ENCODE peak calls at places on chromosomes 6 and 20, in nine cellular contexts. One of them, this sample, is unnamed.

GRCh38 chr6:166929534-166930189 is 26.7 kb downstream of the RNASET2 start:
- DNase-seq in ascending aorta: no peak
- DNase-seq in PC-3: peak; percentile 14
- DNase-seq in OCI-LY7: peak; percentile 27
- DNase-seq in neural progenitor cell: no peak
- DNase-seq in sigmoid colon: no peak
- DNase-seq in tibial nerve: no peak
- DNase-seq in mammary epithelial cell: no peak
- DNase-seq in cardiac muscle cell: no peak
- DNase-seq in this sample: no peak

GRCh38 chr6:64280569-64280968 is 645.0 kb downstream of the PHF3 start:
- DNase-seq in OCI-LY7: no peak
- DNase-seq in PC-3: peak; percentile 71
- DNase-seq in cardiac muscle cell: peak; percentile 53
- DNase-seq in mammary epithelial cell: no peak
- DNase-seq in ascending aorta: no peak
- DNase-seq in tibial nerve: no peak
- DNase-seq in sigmoid colon: no peak
- DNase-seq in neural progenitor cell: peak; percentile 57
- DNase-seq in this sample: no peak

GRCh38 chr6:4928426-4928825 is 75.4 kb downstream of the RPP40 start:
- DNase-seq in neural progenitor cell: no peak
- DNase-seq in OCI-LY7: no peak
- DNase-seq in cardiac muscle cell: no peak
- DNase-seq in tibial nerve: no peak
- DNase-seq in PC-3: peak; percentile 31
- DNase-seq in ascending aorta: no peak
- DNase-seq in mammary epithelial cell: peak; percentile 37
- DNase-seq in sigmoid colon: no peak
- DNase-seq in this sample: no peak

GRCh38 chr6:50829898-50830439 is 11.3 kb downstream of the TFAP2B start:
- DNase-seq in ascending aorta: no peak
- DNase-seq in neural progenitor cell: peak; percentile 1
- DNase-seq in tibial nerve: no peak
- DNase-seq in OCI-LY7: no peak
- DNase-seq in cardiac muscle cell: no peak
- DNase-seq in sigmoid colon: no peak
- DNase-seq in PC-3: peak; percentile 10
- DNase-seq in mammary epithelial cell: no peak
- DNase-seq in this sample: no peak

GRCh38 chr20:33664762-33665144 is 2.0 kb upstream of the ACTL10 start:
- DNase-seq in cardiac muscle cell: no peak
- DNase-seq in PC-3: no peak
- DNase-seq in sigmoid colon: no peak
- DNase-seq in OCI-LY7: no peak
- DNase-seq in neural progenitor cell: no peak
- DNase-seq in mammary epithelial cell: no peak
- DNase-seq in tibial nerve: no peak
- DNase-seq in ascending aorta: no peak
- DNase-seq in this sample: no peak

GRCh38 chr6:11654876-11655275 is 117.3 kb downstream of the TMEM170B start:
- DNase-seq in tibial nerve: no peak
- DNase-seq in cardiac muscle cell: no peak
- DNase-seq in neural progenitor cell: no peak
- DNase-seq in OCI-LY7: no peak
- DNase-seq in sigmoid colon: no peak
- DNase-seq in ascending aorta: no peak
- DNase-seq in PC-3: no peak
- DNase-seq in mammary epithelial cell: no peak
- DNase-seq in this sample: no peak

GRCh38 chr6:133955136-133955576 is 2.1 kb downstream of the TBPL1 start:
- DNase-seq in OCI-LY7: no peak
- DNase-seq in sigmoid colon: no peak
- DNase-seq in mammary epithelial cell: no peak
- DNase-seq in ascending aorta: no peak
- DNase-seq in neural progenitor cell: no peak
- DNase-seq in tibial nerve: no peak
- DNase-seq in cardiac muscle cell: no peak
- DNase-seq in PC-3: no peak
- DNase-seq in this sample: no peak

GRCh38 chr20:57838670-57839142 is 128.9 kb upstream of the PMEPA1 start:
- DNase-seq in cardiac muscle cell: peak; percentile 18
- DNase-seq in tibial nerve: no peak
- DNase-seq in neural progenitor cell: no peak
- DNase-seq in ascending aorta: no peak
- DNase-seq in mammary epithelial cell: no peak
- DNase-seq in OCI-LY7: no peak
- DNase-seq in PC-3: no peak
- DNase-seq in sigmoid colon: no peak
- DNase-seq in this sample: no peak

GRCh38 chr6:22025468-22026159 is 271.2 kb downstream of the PRL start:
- DNase-seq in sigmoid colon: no peak
- DNase-seq in neural progenitor cell: peak; percentile 87
- DNase-seq in PC-3: peak; percentile 30
- DNase-seq in OCI-LY7: peak; percentile 40
- DNase-seq in ascending aorta: no peak
- DNase-seq in cardiac muscle cell: peak; percentile 21
- DNase-seq in tibial nerve: no peak
- DNase-seq in mammary epithelial cell: peak; percentile 46
- DNase-seq in this sample: no peak

GRCh38 chr6:22026160-22026678 is 270.6 kb downstream of the PRL start:
- DNase-seq in tibial nerve: no peak
- DNase-seq in PC-3: no peak
- DNase-seq in sigmoid colon: no peak
- DNase-seq in OCI-LY7: no peak
- DNase-seq in mammary epithelial cell: no peak
- DNase-seq in cardiac muscle cell: no peak
- DNase-seq in ascending aorta: no peak
- DNase-seq in neural progenitor cell: no peak
- DNase-seq in this sample: no peak

GRCh38 chr6:22028403-22028802 is 268.4 kb downstream of the PRL start:
- DNase-seq in cardiac muscle cell: no peak
- DNase-seq in sigmoid colon: no peak
- DNase-seq in tibial nerve: no peak
- DNase-seq in PC-3: no peak
- DNase-seq in ascending aorta: no peak
- DNase-seq in mammary epithelial cell: no peak
- DNase-seq in neural progenitor cell: no peak
- DNase-seq in OCI-LY7: peak; percentile 15
- DNase-seq in this sample: no peak

GRCh38 chr6:22029169-22029568 is 267.7 kb downstream of the PRL start:
- DNase-seq in ascending aorta: no peak
- DNase-seq in OCI-LY7: no peak
- DNase-seq in sigmoid colon: no peak
- DNase-seq in PC-3: no peak
- DNase-seq in cardiac muscle cell: no peak
- DNase-seq in mammary epithelial cell: no peak
- DNase-seq in neural progenitor cell: no peak
- DNase-seq in tibial nerve: no peak
- DNase-seq in this sample: no peak

DNA sequence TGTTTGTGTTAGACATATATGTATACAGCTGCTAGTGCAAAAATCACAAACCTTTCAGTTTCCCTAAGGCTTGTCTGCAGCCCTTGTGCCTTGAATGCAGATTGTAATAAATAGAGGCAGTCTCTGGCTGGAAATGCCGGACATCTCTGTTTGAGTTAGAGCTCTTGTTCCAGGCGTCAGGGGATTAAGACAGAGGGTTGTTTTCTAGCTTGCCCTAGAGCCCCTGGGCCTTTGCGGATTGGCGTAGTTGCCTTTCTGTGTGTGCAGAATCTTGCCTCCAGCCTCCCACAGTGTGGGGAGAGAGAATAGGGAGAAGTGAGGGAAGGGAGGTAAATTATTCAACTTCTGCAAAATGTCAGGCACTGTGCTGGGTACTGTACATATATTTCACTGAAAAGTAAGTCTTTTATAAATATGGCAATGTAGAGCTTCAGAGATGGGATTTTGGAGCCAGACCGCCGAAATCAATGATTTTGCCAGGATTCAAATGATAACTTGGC is 269.6 kb downstream of the PRL start:
- DNase-seq in neural progenitor cell: peak; percentile 63
- DNase-seq in mammary epithelial cell: no peak
- DNase-seq in tibial nerve: no peak
- DNase-seq in PC-3: no peak
- DNase-seq in cardiac muscle cell: no peak
- DNase-seq in ascending aorta: no peak
- DNase-seq in OCI-LY7: no peak
- DNase-seq in sigmoid colon: no peak
- DNase-seq in this sample: no peak
- H3K27ac ChIP-seq in neural progenitor cell: no peak overlapping the region
- H3K27ac ChIP-seq in mammary epithelial cell: no peak overlapping the region
- H3K27ac ChIP-seq in tibial nerve: peak overlapping the region; percentile 79
- H3K27ac ChIP-seq in PC-3: no peak overlapping the region
- H3K27ac ChIP-seq in cardiac muscle cell: no peak overlapping the region
- H3K27ac ChIP-seq in ascending aorta: no peak overlapping the region
- H3K27ac ChIP-seq in OCI-LY7: no peak overlapping the region
- H3K27ac ChIP-seq in sigmoid colon: no peak overlapping the region
- H3K27ac ChIP-seq in this sample: peak overlapping the region; percentile 33

GRCh38 chr20:24637941-24638340 is 168.5 kb downstream of the SYNDIG1 start:
- DNase-seq in sigmoid colon: no peak
- DNase-seq in PC-3: no peak
- DNase-seq in ascending aorta: no peak
- DNase-seq in tibial nerve: no peak
- DNase-seq in mammary epithelial cell: no peak
- DNase-seq in cardiac muscle cell: no peak
- DNase-seq in neural progenitor cell: no peak
- DNase-seq in OCI-LY7: no peak
- DNase-seq in this sample: no peak

GRCh38 chr20:24636626-24637025 is 167.2 kb downstream of the SYNDIG1 start:
- DNase-seq in neural progenitor cell: no peak
- DNase-seq in cardiac muscle cell: no peak
- DNase-seq in OCI-LY7: no peak
- DNase-seq in mammary epithelial cell: no peak
- DNase-seq in tibial nerve: no peak
- DNase-seq in PC-3: no peak
- DNase-seq in ascending aorta: no peak
- DNase-seq in sigmoid colon: no peak
- DNase-seq in this sample: no peak

GRCh38 chr20:24639167-24639548 is 169.7 kb downstream of the SYNDIG1 start:
- DNase-seq in OCI-LY7: no peak
- DNase-seq in neural progenitor cell: no peak
- DNase-seq in sigmoid colon: no peak
- DNase-seq in cardiac muscle cell: no peak
- DNase-seq in mammary epithelial cell: no peak
- DNase-seq in tibial nerve: no peak
- DNase-seq in PC-3: no peak
- DNase-seq in ascending aorta: no peak
- DNase-seq in this sample: no peak

GRCh38 chr20:24640276-24640675 is 170.8 kb downstream of the SYNDIG1 start:
- DNase-seq in sigmoid colon: no peak
- DNase-seq in ascending aorta: no peak
- DNase-seq in tibial nerve: no peak
- DNase-seq in PC-3: no peak
- DNase-seq in neural progenitor cell: no peak
- DNase-seq in mammary epithelial cell: no peak
- DNase-seq in cardiac muscle cell: no peak
- DNase-seq in OCI-LY7: no peak
- DNase-seq in this sample: no peak

GRCh38 chr20:24638546-24639166 is 169.2 kb downstream of the SYNDIG1 start:
- DNase-seq in sigmoid colon: no peak
- DNase-seq in ascending aorta: no peak
- DNase-seq in neural progenitor cell: no peak
- DNase-seq in PC-3: no peak
- DNase-seq in cardiac muscle cell: no peak
- DNase-seq in tibial nerve: no peak
- DNase-seq in OCI-LY7: no peak
- DNase-seq in mammary epithelial cell: no peak
- DNase-seq in this sample: no peak
- H3K27ac ChIP-seq in sigmoid colon: no peak overlapping the region
- H3K27ac ChIP-seq in ascending aorta: no peak overlapping the region
- H3K27ac ChIP-seq in neural progenitor cell: no peak overlapping the region
- H3K27ac ChIP-seq in PC-3: no peak overlapping the region
- H3K27ac ChIP-seq in cardiac muscle cell: no peak overlapping the region
- H3K27ac ChIP-seq in tibial nerve: no peak overlapping the region
- H3K27ac ChIP-seq in OCI-LY7: no peak overlapping the region
- H3K27ac ChIP-seq in mammary epithelial cell: no peak overlapping the region
- H3K27ac ChIP-seq in this sample: no peak overlapping the region

DNA sequence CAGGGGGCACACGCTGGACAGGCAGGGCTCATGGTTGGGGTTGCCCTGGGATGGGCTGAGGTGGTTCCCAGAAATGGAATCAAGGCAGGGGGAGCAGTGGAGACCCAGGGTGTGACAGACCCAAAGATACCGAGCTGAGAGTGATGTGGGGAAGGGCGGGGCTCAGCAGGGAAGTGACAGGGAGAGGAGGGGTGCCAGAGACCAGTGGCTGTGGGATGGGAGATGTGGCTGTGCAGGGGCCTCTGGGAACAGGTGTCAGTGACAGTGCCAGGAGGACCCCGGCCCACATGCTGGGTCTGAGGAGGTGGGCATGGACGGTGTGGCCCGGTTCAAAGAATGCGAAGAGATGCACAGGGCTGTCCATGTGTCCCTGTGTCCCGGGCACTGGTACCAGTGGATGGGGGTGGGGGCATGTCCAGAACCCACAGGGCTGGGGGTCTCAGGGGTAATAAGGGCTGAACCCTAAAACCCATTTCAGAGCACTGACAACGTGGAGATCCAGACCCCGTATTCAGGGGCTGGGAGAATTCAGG is 1.0 kb downstream of the CABLES2 start:
- DNase-seq in PC-3: no peak
- DNase-seq in tibial nerve: no peak
- DNase-seq in neural progenitor cell: no peak
- DNase-seq in ascending aorta: no peak
- DNase-seq in mammary epithelial cell: no peak
- DNase-seq in cardiac muscle cell: no peak
- DNase-seq in OCI-LY7: no peak
- DNase-seq in sigmoid colon: no peak
- DNase-seq in this sample: no peak
- H3K27ac ChIP-seq in PC-3: no peak overlapping the region
- H3K27ac ChIP-seq in tibial nerve: no peak overlapping the region
- H3K27ac ChIP-seq in neural progenitor cell: no peak overlapping the region
- H3K27ac ChIP-seq in ascending aorta: peak overlapping the region; percentile 31
- H3K27ac ChIP-seq in mammary epithelial cell: no peak overlapping the region
- H3K27ac ChIP-seq in cardiac muscle cell: no peak overlapping the region
- H3K27ac ChIP-seq in OCI-LY7: no peak overlapping the region
- H3K27ac ChIP-seq in sigmoid colon: peak overlapping the region; percentile 78
- H3K27ac ChIP-seq in this sample: no peak overlapping the region

DNA sequence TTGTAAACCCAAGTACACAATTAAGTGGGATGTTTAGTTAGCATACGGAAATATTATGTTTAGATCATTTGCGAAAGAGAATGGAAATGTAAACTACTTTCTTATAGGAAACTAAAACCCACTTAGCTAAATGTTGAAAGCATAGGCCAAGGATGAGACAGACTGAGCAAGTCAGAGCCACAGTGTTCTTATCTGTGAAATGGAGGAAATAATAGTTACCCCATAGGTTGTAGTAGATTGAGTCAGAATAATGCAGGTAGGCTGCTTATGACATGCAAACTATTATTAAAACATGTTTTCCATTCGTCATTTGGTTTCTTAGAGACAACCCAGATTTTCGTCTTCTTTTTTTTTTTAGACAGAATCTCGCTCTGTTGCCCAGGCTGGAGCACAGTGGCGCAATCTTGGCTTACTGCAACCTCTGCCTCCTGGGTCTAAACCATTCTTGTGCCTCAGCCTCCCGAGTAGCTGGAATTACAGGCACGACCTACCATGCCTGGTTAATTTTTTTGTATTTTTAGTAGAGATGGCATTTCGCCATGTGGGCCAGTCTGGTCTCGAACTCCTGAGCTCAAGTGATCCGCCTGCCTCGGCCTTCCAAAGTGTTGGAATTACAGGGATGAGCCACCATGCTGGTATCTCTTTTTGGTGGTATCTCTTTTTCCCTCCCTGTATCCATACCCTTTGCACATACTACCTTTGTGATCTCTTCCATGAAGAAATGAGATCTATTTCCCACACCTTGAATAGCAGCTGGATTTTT is 196.5 kb upstream of the ZNF217 start:
- DNase-seq in OCI-LY7: no peak
- DNase-seq in sigmoid colon: no peak
- DNase-seq in ascending aorta: no peak
- DNase-seq in PC-3: no peak
- DNase-seq in cardiac muscle cell: no peak
- DNase-seq in neural progenitor cell: no peak
- DNase-seq in tibial nerve: no peak
- DNase-seq in mammary epithelial cell: peak; percentile 32
- DNase-seq in this sample: no peak
- H3K27ac ChIP-seq in OCI-LY7: no peak overlapping the region
- H3K27ac ChIP-seq in sigmoid colon: no peak overlapping the region
- H3K27ac ChIP-seq in ascending aorta: no peak overlapping the region
- H3K27ac ChIP-seq in PC-3: peak overlapping the region; percentile 87
- H3K27ac ChIP-seq in cardiac muscle cell: no peak overlapping the region
- H3K27ac ChIP-seq in neural progenitor cell: no peak overlapping the region
- H3K27ac ChIP-seq in tibial nerve: no peak overlapping the region
- H3K27ac ChIP-seq in mammary epithelial cell: peak overlapping the region; percentile 82
- H3K27ac ChIP-seq in this sample: no peak overlapping the region

This sample was measured in caudate nucleus.